ENCODE peak calls at places on chromosomes 3 and 15, in nine cellular contexts. U, Y, H, D, J, K, A, W and O are unnamed samples.

GRCh38 chr3:187210555-187211327 is 13.5 kb downstream of the RTP1 start:
- DNase-seq in W (peak; percentile 98), D (no peak), J (no peak), H (no peak), Y (no peak), U (peak; percentile 97), A (peak; percentile 63), K (no peak), O (no peak)

GRCh38 chr3:190301591-190301990 is 20.7 kb downstream of the CLDN1 start:
- DNase-seq in Y (no peak), K (no peak), H (no peak), W (no peak), J (no peak), U (no peak), D (peak; percentile 12), A (no peak), O (no peak)

GRCh38 chr3:138686771-138687221 is 78.2 kb downstream of the FAIM start:
- DNase-seq in D (no peak), U (peak; percentile 87), K (peak; percentile 90), Y (peak; percentile 30), W (peak; percentile 86), A (peak; percentile 81), H (peak; percentile 45), J (peak; percentile 26), O (peak; percentile 83)

GRCh38 chr15:63277893-63278505 is 594 bp downstream of the APH1B start:
- DNase-seq in Y (no peak), D (no peak), A (no peak), U (no peak), J (peak; percentile 22), H (no peak), K (no peak), W (no peak), O (no peak)

GRCh38 chr15:69526696-69527095 is 74.1 kb downstream of the RPLP1 start:
- DNase-seq in J (no peak), W (no peak), K (no peak), H (no peak), D (no peak), A (no peak), Y (no peak), U (no peak), O (no peak)

GRCh38 chr3:35663471-35663870 is 24.1 kb downstream of the ARPP21 start:
- DNase-seq in Y (no peak), U (no peak), H (no peak), J (no peak), D (no peak), A (no peak), K (peak; percentile 2), W (no peak), O (no peak)

GRCh38 chr3:80215191-80215590 is 447.4 kb upstream of the ROBO1 start:
- DNase-seq in H (no peak), Y (no peak), U (no peak), W (no peak), A (no peak), J (no peak), K (no peak), D (no peak), O (no peak)

GRCh38 chr3:152373379-152373778 is 104.7 kb downstream of the MBNL1 start:
- DNase-seq in K (no peak), J (no peak), Y (no peak), A (no peak), W (no peak), D (no peak), U (no peak), H (no peak), O (no peak)

GRCh38 chr15:53837263-53837662 is 77.8 kb upstream of the WDR72 start:
- DNase-seq in K (no peak), W (no peak), A (no peak), H (no peak), J (peak; percentile 84), Y (peak; percentile 37), U (no peak), D (no peak), O (no peak)

GRCh38 chr3:171458056-171458856 is 1.9 kb downstream of the TNIK start:
- DNase-seq in U (peak; percentile 20), Y (no peak), H (no peak), D (no peak), J (peak; percentile 17), A (no peak), W (no peak), K (no peak), O (no peak)

GRCh38 chr3:144259267-144259666 is 287.6 kb downstream of the DIPK2A start:
- DNase-seq in U (no peak), A (no peak), H (peak; percentile 3), D (no peak), W (no peak), K (no peak), J (no peak), Y (no peak), O (no peak)

GRCh38 chr3:23950303-23950702 is 5.2 kb downstream of the NR1D2 start:
- DNase-seq in W (no peak), A (no peak), J (no peak), H (no peak), K (no peak), Y (no peak), D (no peak), U (no peak), O (no peak)

GRCh38 chr3:184506579-184506978 is 55.0 kb upstream of the EPHB3 start:
- DNase-seq in W (peak; percentile 39), A (peak; percentile 32), K (no peak), H (no peak), Y (no peak), D (no peak), U (peak; percentile 81), J (no peak), O (no peak)

GRCh38 chr15:71411538-71412482 is 296.5 kb downstream of the THSD4 start:
- DNase-seq in Y (no peak), A (peak; percentile 50), K (peak; percentile 42), D (no peak), J (no peak), H (no peak), W (peak; percentile 28), U (peak; percentile 21), O (no peak)

GRCh38 chr15:70605606-70606410 is 157.6 kb downstream of the UACA start:
- DNase-seq in Y (peak; percentile 88), J (peak; percentile 91), U (peak; percentile 95), D (no peak), W (peak; percentile 68), A (peak; percentile 89), K (peak; percentile 78), H (peak; percentile 61), O (no peak)

GRCh38 chr3:176951144-176951543 is 246.1 kb downstream of the TBL1XR1 start:
- DNase-seq in U (no peak), A (no peak), Y (no peak), H (no peak), J (no peak), K (no peak), D (no peak), W (no peak), O (no peak)

GRCh38 chr15:32872606-32873291 is 154.9 kb downstream of the GREM1 start:
- DNase-seq in A (peak; percentile 72), D (no peak), H (peak; percentile 91), K (peak; percentile 97), Y (peak; percentile 56), J (peak; percentile 64), U (peak; percentile 96), W (peak; percentile 90), O (no peak)

GRCh38 chr3:175288616-175289015 is 429.5 kb downstream of the NAALADL2 start:
- DNase-seq in A (peak; percentile 53), H (no peak), Y (no peak), U (peak; percentile 45), D (no peak), W (no peak), J (no peak), K (no peak), O (no peak)

GRCh38 chr3:55576621-55577020 is 89.5 kb upstream of the WNT5A start:
- DNase-seq in Y (no peak), H (no peak), W (no peak), D (no peak), A (no peak), J (no peak), U (no peak), K (no peak), O (no peak)

GRCh38 chr15:75335705-75336355 is at the start of gene COMMD4:
- DNase-seq in U (peak; percentile 96), Y (peak; percentile 95), H (peak; percentile 88), K (peak; percentile 96), A (peak; percentile 97), J (peak; percentile 99), D (peak; percentile 80), W (peak; percentile 95), O (peak; percentile 68)
- TF ChIP-seq CTCF in U (no peak), Y (no peak), H (no peak), K (no peak), A (no peak), J (no peak), D (no peak), W (no peak), O (no peak)

DNA sequence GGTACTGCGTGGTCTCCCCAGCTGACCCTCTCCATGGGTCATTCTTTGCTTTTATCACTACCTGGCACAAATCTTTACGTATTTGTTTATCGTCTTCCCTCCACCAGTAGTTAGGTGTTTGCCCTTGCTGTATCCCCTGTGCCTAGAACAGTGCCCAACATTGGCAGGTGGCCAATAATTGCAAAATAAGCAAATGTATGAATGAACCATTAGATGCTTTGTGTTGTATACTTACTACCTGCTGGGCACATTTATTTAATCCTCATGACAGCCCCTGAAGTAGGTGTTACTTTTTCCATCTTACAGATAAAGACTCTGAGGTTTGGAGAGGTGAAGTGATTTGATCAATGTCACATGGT is 1.9 kb upstream of the TWF2 start:
- DNase-seq in A (no peak), U (no peak), Y (no peak), D (no peak), J (no peak), H (no peak), W (no peak), K (no peak), O (no peak)
- H3K4me3 ChIP-seq in A (no peak overlapping the region), U (no peak overlapping the region), Y (no peak overlapping the region), D (no peak overlapping the region), J (no peak overlapping the region), H (no peak overlapping the region), W (no peak overlapping the region), K (no peak overlapping the region), O (no peak overlapping the region)

DNA sequence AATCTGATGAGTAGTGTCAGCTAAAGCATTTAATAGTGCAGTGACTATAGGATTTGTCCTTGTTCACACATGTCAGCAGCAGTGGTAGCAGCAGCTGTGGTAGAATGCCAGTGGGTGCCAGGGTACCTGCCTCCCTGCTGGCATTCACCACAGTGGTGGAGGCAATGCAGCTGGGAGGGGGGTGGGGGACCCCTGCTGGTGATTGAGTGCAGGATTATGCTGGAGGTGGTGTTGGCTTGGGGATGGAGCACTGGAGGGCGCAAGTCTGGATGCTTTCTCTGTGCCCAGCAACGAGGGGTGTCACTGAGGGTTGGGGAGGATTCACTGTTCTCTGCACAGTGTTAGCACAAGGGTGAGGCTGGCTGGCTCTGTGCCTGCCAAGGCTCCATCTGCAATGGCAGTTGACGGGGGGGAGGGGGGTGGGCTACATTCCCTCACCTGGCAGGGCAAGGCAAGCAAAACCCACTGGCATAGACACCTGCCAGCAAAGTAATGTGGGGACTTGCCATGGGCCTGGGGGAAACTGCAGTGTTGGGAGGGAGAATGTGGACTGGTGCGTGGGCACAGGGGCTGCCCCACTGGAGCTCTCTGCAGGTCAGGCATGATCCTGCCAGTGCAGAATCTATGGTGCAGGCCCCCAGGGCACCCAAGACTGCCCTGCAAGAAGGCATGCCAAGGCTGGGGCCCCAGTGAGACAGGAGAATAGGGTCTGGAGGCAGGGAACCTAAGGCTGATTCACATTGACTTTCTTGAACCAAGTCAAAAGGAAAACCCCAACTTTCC is 64.3 kb downstream of the MINDY4B start:
- DNase-seq in U (no peak), D (no peak), W (no peak), K (no peak), Y (no peak), J (no peak), H (no peak), A (no peak), O (no peak)
- TF ChIP-seq CTCF in U (no peak), D (no peak), W (no peak), K (no peak), Y (no peak), J (peak; percentile 6), H (no peak), A (no peak), O (peak; percentile 30)

GRCh38 chr3:292038-292437 is 95.5 kb downstream of the CHL1 start:
- DNase-seq in A (no peak), K (no peak), Y (no peak), J (no peak), H (no peak), U (no peak), D (no peak), W (no peak), O (no peak)
- H3K4me3 ChIP-seq in A (no peak overlapping the region), K (no peak overlapping the region), Y (no peak overlapping the region), J (no peak overlapping the region), H (no peak overlapping the region), U (no peak overlapping the region), D (no peak overlapping the region), W (no peak overlapping the region), O (no peak overlapping the region)